ENCODE peak calls at places on chromosomes 2 and 18, in seven cellular contexts. One of them, this sample, is unnamed.

GRCh38 chr18:33578371-33579146 is 540 bp downstream of the ASXL3 start:
- DNase-seq in SHP77: peak
- DNase-seq in prostate gland: peak
- DNase-seq in mesothelial cell of epicardium: peak
- DNase-seq in endothelial cell of umbilical vein: no peak
- DNase-seq in activated CD4-positive, alpha-beta T cell treated with anti-CD3 and anti-CD28 coated beads, Interleukin-2, amount 10 ng/mL, durations not matched to agents 7 days and 5 days: no peak
- DNase-seq in GF-D8: no peak
- DNase-seq in this sample: peak

GRCh38 chr2:1751768-1752725 is 7.7 kb upstream of the PXDN start:
- DNase-seq in SHP77: no peak
- DNase-seq in prostate gland: no peak
- DNase-seq in mesothelial cell of epicardium: no peak
- DNase-seq in endothelial cell of umbilical vein: no peak
- DNase-seq in activated CD4-positive, alpha-beta T cell treated with anti-CD3 and anti-CD28 coated beads, Interleukin-2, amount 10 ng/mL, durations not matched to agents 7 days and 5 days: no peak
- DNase-seq in GF-D8: no peak
- DNase-seq in this sample: no peak

GRCh38 chr2:240395896-240396622 is 39.4 kb upstream of the GPC1 start:
- DNase-seq in SHP77: no peak
- DNase-seq in prostate gland: no peak
- DNase-seq in mesothelial cell of epicardium: no peak
- DNase-seq in endothelial cell of umbilical vein: no peak
- DNase-seq in activated CD4-positive, alpha-beta T cell treated with anti-CD3 and anti-CD28 coated beads, Interleukin-2, amount 10 ng/mL, durations not matched to agents 7 days and 5 days: no peak
- DNase-seq in GF-D8: no peak
- DNase-seq in this sample: no peak

GRCh38 chr2:139122711-139123158 is 342.5 kb upstream of the NXPH2 start:
- DNase-seq in SHP77: no peak
- DNase-seq in prostate gland: no peak
- DNase-seq in mesothelial cell of epicardium: no peak
- DNase-seq in endothelial cell of umbilical vein: no peak
- DNase-seq in activated CD4-positive, alpha-beta T cell treated with anti-CD3 and anti-CD28 coated beads, Interleukin-2, amount 10 ng/mL, durations not matched to agents 7 days and 5 days: no peak
- DNase-seq in GF-D8: no peak
- DNase-seq in this sample: peak

GRCh38 chr18:24491882-24492281 is 31.4 kb downstream of the HRH4 start:
- DNase-seq in SHP77: peak
- DNase-seq in prostate gland: no peak
- DNase-seq in mesothelial cell of epicardium: no peak
- DNase-seq in endothelial cell of umbilical vein: no peak
- DNase-seq in activated CD4-positive, alpha-beta T cell treated with anti-CD3 and anti-CD28 coated beads, Interleukin-2, amount 10 ng/mL, durations not matched to agents 7 days and 5 days: no peak
- DNase-seq in GF-D8: no peak
- DNase-seq in this sample: no peak

GRCh38 chr2:162636206-162636728 is 202.3 kb downstream of the KCNH7 start:
- DNase-seq in SHP77: no peak
- DNase-seq in prostate gland: no peak
- DNase-seq in mesothelial cell of epicardium: no peak
- DNase-seq in endothelial cell of umbilical vein: no peak
- DNase-seq in activated CD4-positive, alpha-beta T cell treated with anti-CD3 and anti-CD28 coated beads, Interleukin-2, amount 10 ng/mL, durations not matched to agents 7 days and 5 days: no peak
- DNase-seq in GF-D8: no peak
- DNase-seq in this sample: no peak

GRCh38 chr2:70887550-70888229 is 48.0 kb upstream of the ATP6V1B1 start:
- DNase-seq in SHP77: no peak
- DNase-seq in prostate gland: no peak
- DNase-seq in mesothelial cell of epicardium: no peak
- DNase-seq in endothelial cell of umbilical vein: no peak
- DNase-seq in activated CD4-positive, alpha-beta T cell treated with anti-CD3 and anti-CD28 coated beads, Interleukin-2, amount 10 ng/mL, durations not matched to agents 7 days and 5 days: peak
- DNase-seq in GF-D8: no peak
- DNase-seq in this sample: peak

GRCh38 chr2:118222643-118223486 is 134.6 kb downstream of the INSIG2 start:
- DNase-seq in SHP77: no peak
- DNase-seq in prostate gland: no peak
- DNase-seq in mesothelial cell of epicardium: no peak
- DNase-seq in endothelial cell of umbilical vein: no peak
- DNase-seq in activated CD4-positive, alpha-beta T cell treated with anti-CD3 and anti-CD28 coated beads, Interleukin-2, amount 10 ng/mL, durations not matched to agents 7 days and 5 days: no peak
- DNase-seq in GF-D8: no peak
- DNase-seq in this sample: no peak